ENCODE peak calls at places on chromosomes 12 and 14, in eight cellular contexts. One of them, this sample, is unnamed.

GRCh38 chr14:60839657-60840056 is 105.1 kb downstream of the MNAT1 start:
- DNase-seq in mammary epithelial cell: no peak
- DNase-seq in GM12865: no peak
- DNase-seq in PC-9: no peak
- DNase-seq in heart right ventricle: no peak
- DNase-seq in left ventricle myocardium inferior: no peak
- DNase-seq in testis: no peak
- DNase-seq in A549: no peak
- DNase-seq in this sample: no peak

GRCh38 chr12:14874882-14875281 is 10.8 kb downstream of the MGP start:
- DNase-seq in mammary epithelial cell: no peak
- DNase-seq in GM12865: no peak
- DNase-seq in PC-9: no peak
- DNase-seq in heart right ventricle: no peak
- DNase-seq in left ventricle myocardium inferior: no peak
- DNase-seq in testis: no peak
- DNase-seq in A549: no peak
- DNase-seq in this sample: no peak

GRCh38 chr14:69328765-69329164 is 68.8 kb downstream of the GALNT16 start:
- DNase-seq in mammary epithelial cell: no peak
- DNase-seq in GM12865: no peak
- DNase-seq in PC-9: no peak
- DNase-seq in heart right ventricle: no peak
- DNase-seq in left ventricle myocardium inferior: no peak
- DNase-seq in testis: no peak
- DNase-seq in A549: no peak
- DNase-seq in this sample: no peak

GRCh38 chr12:62562892-62563291 is 96.3 kb downstream of the MON2 start:
- DNase-seq in mammary epithelial cell: peak
- DNase-seq in GM12865: no peak
- DNase-seq in PC-9: no peak
- DNase-seq in heart right ventricle: no peak
- DNase-seq in left ventricle myocardium inferior: no peak
- DNase-seq in testis: no peak
- DNase-seq in A549: no peak
- DNase-seq in this sample: no peak

GRCh38 chr14:73865536-73866113 is 14.0 kb downstream of the PTGR2 start:
- DNase-seq in mammary epithelial cell: no peak
- DNase-seq in GM12865: no peak
- DNase-seq in PC-9: no peak
- DNase-seq in heart right ventricle: no peak
- DNase-seq in left ventricle myocardium inferior: no peak
- DNase-seq in testis: no peak
- DNase-seq in A549: no peak
- DNase-seq in this sample: no peak

GRCh38 chr12:113537751-113538087 is 66.0 kb upstream of the LHX5 start:
- DNase-seq in mammary epithelial cell: peak
- DNase-seq in GM12865: no peak
- DNase-seq in PC-9: no peak
- DNase-seq in heart right ventricle: no peak
- DNase-seq in left ventricle myocardium inferior: no peak
- DNase-seq in testis: no peak
- DNase-seq in A549: no peak
- DNase-seq in this sample: no peak

GRCh38 chr12:100141998-100142850 is 450 bp downstream of the BLTP3B start:
- DNase-seq in mammary epithelial cell: no peak
- DNase-seq in GM12865: peak
- DNase-seq in PC-9: no peak
- DNase-seq in heart right ventricle: peak
- DNase-seq in left ventricle myocardium inferior: peak
- DNase-seq in testis: peak
- DNase-seq in A549: no peak
- DNase-seq in this sample: no peak

GRCh38 chr12:19120795-19121194 is 8.7 kb upstream of the PLEKHA5 start:
- DNase-seq in mammary epithelial cell: peak
- DNase-seq in GM12865: no peak
- DNase-seq in PC-9: no peak
- DNase-seq in heart right ventricle: no peak
- DNase-seq in left ventricle myocardium inferior: no peak
- DNase-seq in testis: no peak
- DNase-seq in A549: no peak
- DNase-seq in this sample: no peak

GRCh38 chr12:92629349-92630065 is 73.3 kb upstream of the PLEKHG7 start:
- DNase-seq in mammary epithelial cell: no peak
- DNase-seq in GM12865: no peak
- DNase-seq in PC-9: no peak
- DNase-seq in heart right ventricle: no peak
- DNase-seq in left ventricle myocardium inferior: no peak
- DNase-seq in testis: no peak
- DNase-seq in A549: no peak
- DNase-seq in this sample: no peak

GRCh38 chr12:94071258-94071657 is 77.1 kb upstream of the PLXNC1 start:
- DNase-seq in mammary epithelial cell: no peak
- DNase-seq in GM12865: no peak
- DNase-seq in PC-9: no peak
- DNase-seq in heart right ventricle: no peak
- DNase-seq in left ventricle myocardium inferior: no peak
- DNase-seq in testis: no peak
- DNase-seq in A549: no peak
- DNase-seq in this sample: no peak

GRCh38 chr12:53603804-53604203 is 22.4 kb downstream of the ATF7 start:
- DNase-seq in mammary epithelial cell: no peak
- DNase-seq in GM12865: no peak
- DNase-seq in PC-9: no peak
- DNase-seq in heart right ventricle: no peak
- DNase-seq in left ventricle myocardium inferior: no peak
- DNase-seq in testis: no peak
- DNase-seq in A549: no peak
- DNase-seq in this sample: no peak

GRCh38 chr12:93113317-93114006 is 184.4 kb upstream of the EEA1 start:
- DNase-seq in mammary epithelial cell: peak
- DNase-seq in GM12865: no peak
- DNase-seq in PC-9: no peak
- DNase-seq in heart right ventricle: no peak
- DNase-seq in left ventricle myocardium inferior: peak
- DNase-seq in testis: no peak
- DNase-seq in A549: no peak
- DNase-seq in this sample: no peak

GRCh38 chr12:16303939-16304338 is 26.5 kb upstream of the SLC15A5 start:
- DNase-seq in mammary epithelial cell: no peak
- DNase-seq in GM12865: no peak
- DNase-seq in PC-9: no peak
- DNase-seq in heart right ventricle: no peak
- DNase-seq in left ventricle myocardium inferior: no peak
- DNase-seq in testis: no peak
- DNase-seq in A549: no peak
- DNase-seq in this sample: no peak

GRCh38 chr14:65403231-65403630 is 9.3 kb upstream of the FUT8 start:
- DNase-seq in mammary epithelial cell: peak
- DNase-seq in GM12865: no peak
- DNase-seq in PC-9: peak
- DNase-seq in heart right ventricle: no peak
- DNase-seq in left ventricle myocardium inferior: no peak
- DNase-seq in testis: no peak
- DNase-seq in A549: no peak
- DNase-seq in this sample: peak

GRCh38 chr12:21769311-21769710 is 5.2 kb downstream of the KCNJ8 start:
- DNase-seq in mammary epithelial cell: no peak
- DNase-seq in GM12865: no peak
- DNase-seq in PC-9: no peak
- DNase-seq in heart right ventricle: no peak
- DNase-seq in left ventricle myocardium inferior: no peak
- DNase-seq in testis: no peak
- DNase-seq in A549: no peak
- DNase-seq in this sample: no peak

GRCh38 chr12:64110864-64111263 is 111.2 kb downstream of the KICS2 start:
- DNase-seq in mammary epithelial cell: no peak
- DNase-seq in GM12865: no peak
- DNase-seq in PC-9: no peak
- DNase-seq in heart right ventricle: no peak
- DNase-seq in left ventricle myocardium inferior: no peak
- DNase-seq in testis: no peak
- DNase-seq in A549: no peak
- DNase-seq in this sample: no peak

GRCh38 chr14:91302391-91302790 is 57.9 kb upstream of the GPR68 start:
- DNase-seq in mammary epithelial cell: no peak
- DNase-seq in GM12865: peak
- DNase-seq in PC-9: no peak
- DNase-seq in heart right ventricle: no peak
- DNase-seq in left ventricle myocardium inferior: no peak
- DNase-seq in testis: no peak
- DNase-seq in A549: no peak
- DNase-seq in this sample: no peak

GRCh38 chr12:56158029-56158925 is at the start of gene MYL6:
- DNase-seq in mammary epithelial cell: peak
- DNase-seq in GM12865: peak
- DNase-seq in PC-9: peak
- DNase-seq in heart right ventricle: peak
- DNase-seq in left ventricle myocardium inferior: peak
- DNase-seq in testis: peak
- DNase-seq in A549: peak
- DNase-seq in this sample: peak
- TF ChIP-seq CTCF in mammary epithelial cell: no peak
- TF ChIP-seq CTCF in GM12865: no peak
- TF ChIP-seq CTCF in PC-9: no peak
- TF ChIP-seq CTCF in heart right ventricle: no peak
- TF ChIP-seq CTCF in left ventricle myocardium inferior: no peak
- TF ChIP-seq CTCF in testis: no peak
- TF ChIP-seq CTCF in A549: no peak
- TF ChIP-seq CTCF in this sample: no peak

GRCh38 chr12:95215925-95216324 is 1.3 kb downstream of the FGD6 start:
- DNase-seq in mammary epithelial cell: peak
- DNase-seq in GM12865: peak
- DNase-seq in PC-9: peak
- DNase-seq in heart right ventricle: no peak
- DNase-seq in left ventricle myocardium inferior: no peak
- DNase-seq in testis: no peak
- DNase-seq in A549: peak
- DNase-seq in this sample: no peak

GRCh38 chr12:95213119-95213518 is 4.1 kb downstream of the FGD6 start:
- DNase-seq in mammary epithelial cell: no peak
- DNase-seq in GM12865: no peak
- DNase-seq in PC-9: no peak
- DNase-seq in heart right ventricle: no peak
- DNase-seq in left ventricle myocardium inferior: no peak
- DNase-seq in testis: no peak
- DNase-seq in A549: no peak
- DNase-seq in this sample: no peak

GRCh38 chr12:95212576-95212975 is 4.7 kb downstream of the FGD6 start:
- DNase-seq in mammary epithelial cell: no peak
- DNase-seq in GM12865: no peak
- DNase-seq in PC-9: no peak
- DNase-seq in heart right ventricle: no peak
- DNase-seq in left ventricle myocardium inferior: no peak
- DNase-seq in testis: no peak
- DNase-seq in A549: no peak
- DNase-seq in this sample: no peak

GRCh38 chr12:95213928-95214327 is 3.3 kb downstream of the FGD6 start:
- DNase-seq in mammary epithelial cell: no peak
- DNase-seq in GM12865: peak
- DNase-seq in PC-9: no peak
- DNase-seq in heart right ventricle: no peak
- DNase-seq in left ventricle myocardium inferior: no peak
- DNase-seq in testis: no peak
- DNase-seq in A549: no peak
- DNase-seq in this sample: no peak

GRCh38 chr12:95214466-95214865 is 2.8 kb downstream of the FGD6 start:
- DNase-seq in mammary epithelial cell: no peak
- DNase-seq in GM12865: peak
- DNase-seq in PC-9: no peak
- DNase-seq in heart right ventricle: no peak
- DNase-seq in left ventricle myocardium inferior: no peak
- DNase-seq in testis: no peak
- DNase-seq in A549: no peak
- DNase-seq in this sample: no peak
- H3K4me3 ChIP-seq in mammary epithelial cell: no peak
- H3K4me3 ChIP-seq in GM12865: peak
- H3K4me3 ChIP-seq in PC-9: peak
- H3K4me3 ChIP-seq in heart right ventricle: no peak
- H3K4me3 ChIP-seq in left ventricle myocardium inferior: no peak
- H3K4me3 ChIP-seq in testis: no peak
- H3K4me3 ChIP-seq in A549: peak
- H3K4me3 ChIP-seq in this sample: no peak

DNA sequence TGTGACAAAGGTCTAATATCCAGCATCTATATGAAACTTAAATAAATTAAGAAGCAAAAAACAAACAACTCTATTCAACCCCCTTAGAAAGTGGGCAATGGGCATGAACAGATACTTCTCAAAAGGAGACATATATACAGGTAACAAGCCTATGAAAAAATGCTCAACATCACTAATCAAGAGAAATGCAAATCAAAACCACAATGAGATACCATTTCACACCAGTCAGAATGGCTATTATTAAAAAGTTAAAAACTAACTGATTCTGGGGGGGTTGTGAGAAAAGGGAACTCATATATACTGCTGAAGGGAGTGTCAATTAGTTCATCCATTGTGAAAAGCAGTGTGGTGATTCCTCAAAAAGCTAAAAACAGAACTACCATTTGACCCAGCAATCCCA is 198.9 kb downstream of the BMP4 start:
- DNase-seq in mammary epithelial cell: no peak
- DNase-seq in GM12865: no peak
- DNase-seq in PC-9: no peak
- DNase-seq in heart right ventricle: no peak
- DNase-seq in left ventricle myocardium inferior: no peak
- DNase-seq in testis: no peak
- DNase-seq in A549: no peak
- DNase-seq in this sample: no peak
- TF ChIP-seq CTCF in mammary epithelial cell: no peak
- TF ChIP-seq CTCF in GM12865: no peak
- TF ChIP-seq CTCF in PC-9: no peak
- TF ChIP-seq CTCF in heart right ventricle: no peak
- TF ChIP-seq CTCF in left ventricle myocardium inferior: no peak
- TF ChIP-seq CTCF in testis: no peak
- TF ChIP-seq CTCF in A549: no peak
- TF ChIP-seq CTCF in this sample: no peak

GRCh38 chr12:44847888-44848770 is 28.0 kb downstream of the NELL2 start:
- DNase-seq in mammary epithelial cell: no peak
- DNase-seq in GM12865: peak
- DNase-seq in PC-9: no peak
- DNase-seq in heart right ventricle: no peak
- DNase-seq in left ventricle myocardium inferior: no peak
- DNase-seq in testis: no peak
- DNase-seq in A549: no peak
- DNase-seq in this sample: no peak

GRCh38 chr12:44851586-44851985 is 24.5 kb downstream of the NELL2 start:
- DNase-seq in mammary epithelial cell: no peak
- DNase-seq in GM12865: no peak
- DNase-seq in PC-9: no peak
- DNase-seq in heart right ventricle: no peak
- DNase-seq in left ventricle myocardium inferior: no peak
- DNase-seq in testis: no peak
- DNase-seq in A549: no peak
- DNase-seq in this sample: no peak

GRCh38 chr12:44848771-44849085 is 27.4 kb downstream of the NELL2 start:
- DNase-seq in mammary epithelial cell: no peak
- DNase-seq in GM12865: peak
- DNase-seq in PC-9: no peak
- DNase-seq in heart right ventricle: no peak
- DNase-seq in left ventricle myocardium inferior: no peak
- DNase-seq in testis: no peak
- DNase-seq in A549: no peak
- DNase-seq in this sample: no peak

GRCh38 chr12:44846826-44847225 is 29.3 kb downstream of the NELL2 start:
- DNase-seq in mammary epithelial cell: no peak
- DNase-seq in GM12865: no peak
- DNase-seq in PC-9: no peak
- DNase-seq in heart right ventricle: no peak
- DNase-seq in left ventricle myocardium inferior: no peak
- DNase-seq in testis: no peak
- DNase-seq in A549: no peak
- DNase-seq in this sample: no peak

GRCh38 chr12:44847403-44847802 is 28.7 kb downstream of the NELL2 start:
- DNase-seq in mammary epithelial cell: no peak
- DNase-seq in GM12865: no peak
- DNase-seq in PC-9: no peak
- DNase-seq in heart right ventricle: no peak
- DNase-seq in left ventricle myocardium inferior: no peak
- DNase-seq in testis: no peak
- DNase-seq in A549: no peak
- DNase-seq in this sample: no peak
- H3K4me3 ChIP-seq in mammary epithelial cell: no peak
- H3K4me3 ChIP-seq in GM12865: no peak
- H3K4me3 ChIP-seq in PC-9: no peak
- H3K4me3 ChIP-seq in heart right ventricle: no peak
- H3K4me3 ChIP-seq in left ventricle myocardium inferior: no peak
- H3K4me3 ChIP-seq in testis: no peak
- H3K4me3 ChIP-seq in A549: no peak
- H3K4me3 ChIP-seq in this sample: no peak

This sample was measured in AG09309.